ENCODE peak calls at places on chromosomes 2 and 18, in seven cellular contexts. U is coronary artery, T is fibroblast of mammary gland, I is NB4, S is lower leg skin, H is right lobe of liver, O is neural progenitor cell. D is an unnamed sample.

GRCh38 chr2:221570321-221571107 is 1.6 kb downstream of the EPHA4 start:
- DNase-seq in T (peak; percentile 31), I (no peak), U (no peak), H (no peak), O (peak; percentile 75), S (peak; percentile 80), D (peak; percentile 19)

GRCh38 chr2:155708052-155708451 is 624.5 kb downstream of the NR4A2 start:
- DNase-seq in U (no peak), S (no peak), I (no peak), T (no peak), H (no peak), O (no peak), D (peak; percentile 13)

GRCh38 chr2:68726608-68727367 is 7.8 kb upstream of the ARHGAP25 start:
- DNase-seq in I (peak; percentile 94), O (no peak), T (no peak), U (no peak), H (no peak), S (no peak), D (peak; percentile 58)

GRCh38 chr2:46325178-46325928 is 28.1 kb downstream of the EPAS1 start:
- DNase-seq in S (no peak), H (no peak), I (no peak), U (no peak), T (peak; percentile 59), O (no peak), D (peak; percentile 63)

GRCh38 chr2:27833931-27834330 is 56.3 kb downstream of the RBKS start:
- DNase-seq in S (no peak), T (peak; percentile 41), I (no peak), H (no peak), U (no peak), O (no peak), D (no peak)

GRCh38 chr2:118971245-118972122 is 29.5 kb downstream of the MARCO start:
- DNase-seq in O (no peak), T (no peak), I (no peak), S (peak; percentile 69), H (no peak), U (no peak), D (peak; percentile 85)

GRCh38 chr2:2237563-2237962 is 93.5 kb downstream of the MYT1L start:
- DNase-seq in I (no peak), H (no peak), S (no peak), O (peak; percentile 13), T (no peak), U (no peak), D (no peak)

GRCh38 chr2:21043744-21044532 is at the start of gene APOB:
- DNase-seq in T (no peak), I (no peak), U (peak; percentile 70), O (peak; percentile 85), S (no peak), H (peak; percentile 87), D (no peak)

GRCh38 chr2:101406867-101407266 is 19.6 kb upstream of the CREG2 start:
- DNase-seq in U (no peak), I (peak; percentile 59), T (peak; percentile 92), O (no peak), H (no peak), S (no peak), D (peak; percentile 23)

GRCh38 chr2:1742300-1742679 is 2.0 kb downstream of the PXDN start:
- DNase-seq in I (peak; percentile 44), H (no peak), U (no peak), O (no peak), T (peak; percentile 36), S (no peak), D (no peak)

GRCh38 chr2:161873689-161874088 is 200.3 kb downstream of the DPP4 start:
- DNase-seq in U (no peak), O (peak; percentile 75), T (no peak), I (no peak), S (no peak), H (no peak), D (no peak)

GRCh38 chr18:77068890-77069312 is 63.7 kb downstream of the MBP start:
- DNase-seq in I (no peak), U (no peak), O (peak; percentile 43), H (no peak), S (peak; percentile 87), T (no peak), D (no peak)

GRCh38 chr2:54090521-54091117 is 24.8 kb upstream of the ACYP2 start:
- DNase-seq in O (no peak), U (no peak), T (no peak), H (no peak), S (no peak), I (no peak), D (peak; percentile 70)

GRCh38 chr2:156435392-156435724 is 821 bp upstream of the GPD2 start:
- DNase-seq in S (no peak), T (no peak), U (peak; percentile 76), H (no peak), I (no peak), O (no peak), D (no peak)

GRCh38 chr2:132618734-132619133 is 51.3 kb downstream of the LYPD1 start:
- DNase-seq in I (no peak), T (no peak), U (no peak), S (peak; percentile 50), O (no peak), H (no peak), D (no peak)

GRCh38 chr2:149155181-149155580 is 116.7 kb downstream of the LYPD6B start:
- DNase-seq in S (no peak), T (no peak), H (no peak), U (no peak), I (peak; percentile 42), O (no peak), D (no peak)

GRCh38 chr2:155310589-155310988 is 612.1 kb downstream of the KCNJ3 start:
- DNase-seq in I (peak; percentile 54), O (peak; percentile 32), T (peak; percentile 40), S (no peak), U (no peak), H (no peak), D (peak; percentile 47)

GRCh38 chr2:197633109-197633657 is 42.2 kb downstream of the RFTN2 start:
- DNase-seq in H (no peak), I (no peak), U (no peak), O (no peak), T (no peak), S (no peak), D (no peak)

GRCh38 chr2:197626965-197627629 is 48.3 kb downstream of the RFTN2 start:
- DNase-seq in I (peak; percentile 20), U (no peak), T (no peak), O (no peak), S (no peak), H (no peak), D (no peak)

DNA sequence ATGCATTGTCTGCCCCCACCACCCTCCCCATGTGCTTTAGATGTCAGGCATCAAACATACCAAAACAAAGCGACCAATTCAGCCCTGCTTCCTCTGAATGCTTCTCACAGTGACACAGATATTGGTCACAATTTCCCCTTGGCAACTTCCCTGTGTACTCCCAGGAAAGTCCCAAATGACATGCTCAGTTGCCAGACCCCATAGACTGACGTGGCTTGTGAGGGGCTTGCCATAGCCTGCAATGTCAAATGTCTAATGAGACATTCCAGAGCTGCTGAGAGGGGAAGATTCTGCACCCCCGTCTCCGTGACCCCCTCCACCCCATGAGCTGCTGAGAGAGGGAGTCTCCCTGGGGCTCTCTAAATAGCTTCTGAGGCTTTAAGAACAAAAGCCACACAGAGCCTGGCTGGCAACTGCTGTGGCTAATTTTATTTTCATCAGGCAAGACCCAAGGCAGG is 47.3 kb downstream of the RFTN2 start:
- DNase-seq in S (no peak), I (no peak), O (peak; percentile 76), H (no peak), T (peak; percentile 21), U (peak; percentile 72), D (peak; percentile 62)
- H3K4me3 ChIP-seq in S (no peak overlapping the region), I (no peak overlapping the region), O (peak overlapping the region; percentile 27), H (no peak overlapping the region), T (no peak overlapping the region), U (no peak overlapping the region), D (no peak overlapping the region)

DNA sequence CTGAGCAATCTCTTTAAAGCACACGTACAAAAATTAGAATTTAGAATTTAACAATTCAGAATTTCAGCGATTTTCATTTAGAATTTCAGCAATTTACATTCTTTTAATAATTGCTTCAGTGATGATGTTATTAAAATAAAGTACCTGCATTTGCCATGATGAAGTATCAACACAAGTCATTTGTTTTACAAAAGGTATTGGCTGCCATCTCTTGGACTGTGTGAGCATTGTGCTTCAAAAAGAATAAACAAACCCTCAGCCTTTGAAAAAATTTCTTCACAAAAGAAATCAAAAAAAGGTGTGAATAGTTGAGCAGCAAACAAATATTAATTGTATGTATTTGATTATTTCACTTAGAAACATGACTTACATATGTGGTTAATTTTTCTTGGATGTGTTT is 27.1 kb upstream of the ZC3H15 start:
- DNase-seq in O (peak; percentile 17), I (peak; percentile 14), H (no peak), T (peak; percentile 49), S (no peak), U (no peak), D (peak; percentile 44)
- TF ChIP-seq CTCF in O (peak; percentile 46), I (no peak), H (peak; percentile 48), T (peak; percentile 32), S (no peak), U (no peak), D (peak; percentile 36)

GRCh38 chr2:238284802-238285515 is 3.5 kb downstream of the PER2 start:
- DNase-seq in I (no peak), O (no peak), U (no peak), H (no peak), S (no peak), T (no peak), D (no peak)
- H3K4me3 ChIP-seq in I (no peak overlapping the region), O (no peak overlapping the region), U (peak overlapping the region; percentile 84), H (no peak overlapping the region), S (no peak overlapping the region), T (no peak overlapping the region), D (no peak overlapping the region)

GRCh38 chr18:62497171-62497783 is 25.5 kb upstream of the ZCCHC2 start:
- DNase-seq in S (no peak), T (no peak), O (no peak), U (no peak), I (peak; percentile 58), H (no peak), D (no peak)

GRCh38 chr18:62499263-62499650 is 23.6 kb upstream of the ZCCHC2 start:
- DNase-seq in O (peak; percentile 26), S (no peak), I (peak; percentile 72), T (no peak), H (no peak), U (no peak), D (no peak)

GRCh38 chr18:62498616-62499262 is 24.1 kb upstream of the ZCCHC2 start:
- DNase-seq in O (no peak), S (no peak), T (no peak), U (no peak), H (no peak), I (no peak), D (no peak)

GRCh38 chr18:62500174-62500573 is 22.7 kb upstream of the ZCCHC2 start:
- DNase-seq in I (no peak), O (no peak), U (no peak), H (no peak), S (no peak), T (no peak), D (no peak)

DNA sequence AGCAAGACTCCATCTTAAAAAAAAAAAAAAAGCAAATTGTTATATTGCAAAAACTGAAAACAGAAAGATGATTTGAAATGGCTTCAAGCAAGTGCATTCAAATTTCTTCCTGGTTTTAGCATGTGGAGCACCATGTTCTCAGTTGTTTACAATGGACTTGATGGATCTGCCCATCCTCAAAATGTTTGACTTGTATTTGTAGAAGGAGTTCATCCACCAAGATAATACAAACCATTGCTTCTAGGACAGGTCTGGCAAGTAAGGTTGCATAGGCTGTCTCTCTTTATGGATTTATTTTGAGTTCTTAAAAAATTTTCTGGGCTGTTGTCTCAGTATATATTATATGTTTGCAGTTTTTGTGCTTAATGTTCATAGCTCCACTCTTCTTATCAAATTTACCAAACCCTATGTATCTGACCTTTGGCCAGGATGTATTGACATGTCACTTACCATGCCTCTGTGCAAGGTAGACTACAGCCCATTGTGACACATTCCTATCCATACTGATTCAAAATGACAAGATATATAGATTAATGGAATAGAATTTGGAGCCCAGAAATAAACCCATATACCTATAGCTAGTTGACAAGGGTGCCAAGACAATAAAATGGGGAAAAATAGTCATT is 21.7 kb upstream of the ZCCHC2 start:
- DNase-seq in U (no peak), H (no peak), I (no peak), S (no peak), O (no peak), T (no peak), D (no peak)
- TF ChIP-seq CTCF in U (no peak), H (no peak), I (no peak), S (no peak), O (no peak), T (no peak), D (no peak)